ENCODE peak calls at places on chromosomes 6 and 20, in eight cellular contexts. One of them, this sample, is unnamed.

GRCh38 chr20:58366016-58366415 is 23.0 kb upstream of the VAPB start:
- DNase-seq in neural crest cell: no peak
- DNase-seq in tibial nerve: no peak
- DNase-seq in CD4-positive, alpha-beta T cell: no peak
- DNase-seq in pancreas: no peak
- DNase-seq in NCI-H2171 treated with DMSO at 0.1 percent for 48 hours: no peak
- DNase-seq in HT1080: no peak
- DNase-seq in A549: no peak
- DNase-seq in this sample: no peak

GRCh38 chr6:81876977-81877376 is 124.5 kb upstream of the TENT5A start:
- DNase-seq in neural crest cell: no peak
- DNase-seq in tibial nerve: no peak
- DNase-seq in CD4-positive, alpha-beta T cell: no peak
- DNase-seq in pancreas: no peak
- DNase-seq in NCI-H2171 treated with DMSO at 0.1 percent for 48 hours: no peak
- DNase-seq in HT1080: peak
- DNase-seq in A549: no peak
- DNase-seq in this sample: no peak

GRCh38 chr6:130178692-130179091 is 44.1 kb downstream of the SAMD3 start:
- DNase-seq in neural crest cell: no peak
- DNase-seq in tibial nerve: no peak
- DNase-seq in CD4-positive, alpha-beta T cell: no peak
- DNase-seq in pancreas: no peak
- DNase-seq in NCI-H2171 treated with DMSO at 0.1 percent for 48 hours: no peak
- DNase-seq in HT1080: peak
- DNase-seq in A549: peak
- DNase-seq in this sample: no peak

GRCh38 chr6:134678436-134678889 is 271.4 kb downstream of the ALDH8A1 start:
- DNase-seq in neural crest cell: no peak
- DNase-seq in tibial nerve: no peak
- DNase-seq in CD4-positive, alpha-beta T cell: no peak
- DNase-seq in pancreas: no peak
- DNase-seq in NCI-H2171 treated with DMSO at 0.1 percent for 48 hours: peak
- DNase-seq in HT1080: peak
- DNase-seq in A549: peak
- DNase-seq in this sample: no peak

GRCh38 chr6:20680697-20681165 is 146.5 kb downstream of the CDKAL1 start:
- DNase-seq in neural crest cell: no peak
- DNase-seq in tibial nerve: no peak
- DNase-seq in CD4-positive, alpha-beta T cell: no peak
- DNase-seq in pancreas: no peak
- DNase-seq in NCI-H2171 treated with DMSO at 0.1 percent for 48 hours: no peak
- DNase-seq in HT1080: no peak
- DNase-seq in A549: no peak
- DNase-seq in this sample: no peak

GRCh38 chr20:53786445-53787267 is 193.0 kb upstream of the ZNF217 start:
- DNase-seq in neural crest cell: no peak
- DNase-seq in tibial nerve: no peak
- DNase-seq in CD4-positive, alpha-beta T cell: no peak
- DNase-seq in pancreas: no peak
- DNase-seq in NCI-H2171 treated with DMSO at 0.1 percent for 48 hours: no peak
- DNase-seq in HT1080: no peak
- DNase-seq in A549: peak
- DNase-seq in this sample: no peak

GRCh38 chr6:126947070-126947469 is 171.4 kb upstream of the RSPO3 start:
- DNase-seq in neural crest cell: no peak
- DNase-seq in tibial nerve: peak
- DNase-seq in CD4-positive, alpha-beta T cell: no peak
- DNase-seq in pancreas: no peak
- DNase-seq in NCI-H2171 treated with DMSO at 0.1 percent for 48 hours: no peak
- DNase-seq in HT1080: no peak
- DNase-seq in A549: no peak
- DNase-seq in this sample: no peak

GRCh38 chr6:160919713-160920112 is 71.9 kb upstream of the MAP3K4 start:
- DNase-seq in neural crest cell: no peak
- DNase-seq in tibial nerve: no peak
- DNase-seq in CD4-positive, alpha-beta T cell: no peak
- DNase-seq in pancreas: no peak
- DNase-seq in NCI-H2171 treated with DMSO at 0.1 percent for 48 hours: peak
- DNase-seq in HT1080: peak
- DNase-seq in A549: peak
- DNase-seq in this sample: no peak

GRCh38 chr6:100488231-100488630 is 23.5 kb upstream of the SIM1 start:
- DNase-seq in neural crest cell: no peak
- DNase-seq in tibial nerve: no peak
- DNase-seq in CD4-positive, alpha-beta T cell: no peak
- DNase-seq in pancreas: no peak
- DNase-seq in NCI-H2171 treated with DMSO at 0.1 percent for 48 hours: no peak
- DNase-seq in HT1080: no peak
- DNase-seq in A549: no peak
- DNase-seq in this sample: no peak

GRCh38 chr6:164034602-164035140 is 620.2 kb downstream of the QKI start:
- DNase-seq in neural crest cell: no peak
- DNase-seq in tibial nerve: no peak
- DNase-seq in CD4-positive, alpha-beta T cell: no peak
- DNase-seq in pancreas: no peak
- DNase-seq in NCI-H2171 treated with DMSO at 0.1 percent for 48 hours: no peak
- DNase-seq in HT1080: peak
- DNase-seq in A549: no peak
- DNase-seq in this sample: no peak

GRCh38 chr20:2397091-2397490 is 16.4 kb downstream of the TGM6 start:
- DNase-seq in neural crest cell: no peak
- DNase-seq in tibial nerve: no peak
- DNase-seq in CD4-positive, alpha-beta T cell: no peak
- DNase-seq in pancreas: no peak
- DNase-seq in NCI-H2171 treated with DMSO at 0.1 percent for 48 hours: no peak
- DNase-seq in HT1080: no peak
- DNase-seq in A549: no peak
- DNase-seq in this sample: no peak

GRCh38 chr6:139369068-139369467 is 5.4 kb downstream of the CITED2 start:
- DNase-seq in neural crest cell: no peak
- DNase-seq in tibial nerve: no peak
- DNase-seq in CD4-positive, alpha-beta T cell: no peak
- DNase-seq in pancreas: no peak
- DNase-seq in NCI-H2171 treated with DMSO at 0.1 percent for 48 hours: no peak
- DNase-seq in HT1080: no peak
- DNase-seq in A549: no peak
- DNase-seq in this sample: no peak